ENCODE peak calls at places on chromosomes 12 and 14, in four cellular contexts. F, P, W and O are unnamed samples.

GRCh38 chr12:51122844-51123243 is 39.4 kb upstream of the CSRNP2 start:
- DNase-seq in F (no peak), P (no peak), W (no peak), O (no peak)

GRCh38 chr14:99287269-99287942 is 15.4 kb upstream of the BCL11B start:
- DNase-seq in P (no peak), F (peak), W (peak), O (no peak)

GRCh38 chr12:89884917-89885316 is 176.3 kb upstream of the ATP2B1 start:
- DNase-seq in W (no peak), P (no peak), F (no peak), O (no peak)

GRCh38 chr14:55077155-55077554 is 25.7 kb downstream of the MAPK1IP1L start:
- DNase-seq in W (no peak), P (no peak), F (no peak), O (no peak)

GRCh38 chr12:75908961-75909699 is 122.4 kb downstream of the PHLDA1 start:
- DNase-seq in P (no peak), F (no peak), W (no peak), O (no peak)

GRCh38 chr12:42744539-42745156 is 155.1 kb upstream of the PRICKLE1 start:
- DNase-seq in W (no peak), F (no peak), P (no peak), O (no peak)

GRCh38 chr12:12724421-12725085 is 7.4 kb downstream of the CDKN1B start:
- DNase-seq in P (no peak), W (no peak), F (no peak), O (no peak)

GRCh38 chr12:125983094-125983783 is 918.0 kb downstream of the AACS start:
- DNase-seq in P (peak), F (no peak), W (no peak), O (no peak)

GRCh38 chr14:72643317-72643801 is 250.5 kb downstream of the DPF3 start:
- DNase-seq in F (no peak), W (no peak), P (no peak), O (no peak)

GRCh38 chr12:101759396-101760047 is 20.3 kb upstream of the SYCP3 start:
- DNase-seq in P (peak), W (no peak), F (no peak), O (no peak)

GRCh38 chr12:27493260-27493935 is 30.6 kb upstream of the PPFIBP1 start:
- DNase-seq in W (no peak), P (no peak), F (no peak), O (no peak)

GRCh38 chr12:62714409-62715075 is 220.4 kb downstream of the PPM1H start:
- DNase-seq in F (no peak), W (no peak), P (no peak), O (no peak)

GRCh38 chr14:84442481-84442880 is 1087.5 kb upstream of the FLRT2 start:
- DNase-seq in P (no peak), W (no peak), F (no peak), O (no peak)

GRCh38 chr12:99558113-99558512 is 89.4 kb upstream of the GARIN6 start:
- DNase-seq in W (no peak), F (no peak), P (no peak), O (no peak)

GRCh38 chr14:100362311-100362927 is 39.3 kb downstream of the SLC25A47 start:
- DNase-seq in P (no peak), F (no peak), W (no peak), O (no peak)

GRCh38 chr12:25130741-25131188 is 64.2 kb downstream of the DNAI7 start:
- DNase-seq in W (no peak), F (no peak), P (peak), O (no peak)

GRCh38 chr14:104117341-104118005 is 20.9 kb upstream of the KIF26A start:
- DNase-seq in F (no peak), P (no peak), W (no peak), O (no peak)

GRCh38 chr12:54980341-54980740 is 4.2 kb downstream of the TESPA1 start:
- DNase-seq in W (no peak), F (no peak), P (peak), O (no peak)

GRCh38 chr12:123991402-123991951 is 18.5 kb downstream of the ZNF664 start:
- DNase-seq in F (no peak), P (no peak), W (no peak), O (no peak)

GRCh38 chr12:29024117-29024516 is 125.0 kb upstream of the FAR2 start:
- DNase-seq in P (no peak), W (no peak), F (no peak), O (no peak)

GRCh38 chr12:104751024-104751570 is 207.0 kb downstream of the SLC41A2 start:
- DNase-seq in P (no peak), W (no peak), F (no peak), O (no peak)

GRCh38 chr14:68182492-68182891 is 362.9 kb downstream of the RAD51B start:
- DNase-seq in F (no peak), P (no peak), W (peak), O (peak)

GRCh38 chr14:64693766-64694165 is 10.5 kb upstream of the PLEKHG3 start:
- DNase-seq in F (no peak), P (no peak), W (no peak), O (no peak)

GRCh38 chr12:114430306-114430705 is 24.4 kb upstream of the TBX5 start:
- DNase-seq in F (no peak), W (no peak), P (no peak), O (no peak)

GRCh38 chr12:52175411-52176350 is 16.1 kb downstream of the KRT80 start:
- DNase-seq in W (no peak), P (no peak), F (no peak), O (no peak)

GRCh38 chr12:81819991-81820633 is 61.0 kb upstream of the PPFIA2 start:
- DNase-seq in F (no peak), W (no peak), P (no peak), O (no peak)

GRCh38 chr12:117262749-117263148 is 72.5 kb upstream of the FBXO21 start:
- DNase-seq in P (no peak), F (no peak), W (no peak), O (no peak)

GRCh38 chr12:50006266-50006665 is 19.0 kb downstream of the RACGAP1 start:
- DNase-seq in P (no peak), F (no peak), W (no peak), O (no peak)

GRCh38 chr12:54998958-54999510 is 14.5 kb upstream of the TESPA1 start:
- DNase-seq in P (no peak), F (no peak), W (no peak), O (no peak)

GRCh38 chr14:104389326-104390220 is 190.0 kb upstream of the C14orf180 start:
- DNase-seq in W (no peak), P (no peak), F (no peak), O (no peak)

GRCh38 chr12:51217133-51217967 is 512 bp downstream of the POU6F1 start:
- DNase-seq in W (no peak), P (peak), F (peak), O (peak)

GRCh38 chr14:105760691-105761344 is 234.4 kb downstream of the TMEM121 start:
- DNase-seq in F (no peak), P (no peak), W (no peak), O (no peak)

GRCh38 chr14:99701260-99701659 is 17.2 kb downstream of the CYP46A1 start:
- DNase-seq in F (no peak), W (no peak), P (no peak), O (no peak)

GRCh38 chr12:54001283-54002187 is 1.6 kb downstream of the HOXC9 start:
- DNase-seq in W (no peak), F (no peak), P (no peak), O (no peak)

GRCh38 chr12:123032736-123033391 is 52.4 kb downstream of the ARL6IP4 start:
- DNase-seq in W (no peak), P (no peak), F (no peak), O (no peak)

GRCh38 chr12:21505888-21506287 is 4.3 kb downstream of the GOLT1B start:
- DNase-seq in P (no peak), F (no peak), W (no peak), O (no peak)

GRCh38 chr14:42469637-42470426 is 863.2 kb downstream of the LRFN5 start:
- DNase-seq in P (no peak), F (no peak), W (peak), O (no peak)

GRCh38 chr14:56886471-56887062 is 76.3 kb upstream of the OTX2 start:
- DNase-seq in W (no peak), F (no peak), P (no peak), O (no peak)
- TF ChIP-seq SPI1 in W (no peak), F (no peak), P (no peak), O (no peak)

DNA sequence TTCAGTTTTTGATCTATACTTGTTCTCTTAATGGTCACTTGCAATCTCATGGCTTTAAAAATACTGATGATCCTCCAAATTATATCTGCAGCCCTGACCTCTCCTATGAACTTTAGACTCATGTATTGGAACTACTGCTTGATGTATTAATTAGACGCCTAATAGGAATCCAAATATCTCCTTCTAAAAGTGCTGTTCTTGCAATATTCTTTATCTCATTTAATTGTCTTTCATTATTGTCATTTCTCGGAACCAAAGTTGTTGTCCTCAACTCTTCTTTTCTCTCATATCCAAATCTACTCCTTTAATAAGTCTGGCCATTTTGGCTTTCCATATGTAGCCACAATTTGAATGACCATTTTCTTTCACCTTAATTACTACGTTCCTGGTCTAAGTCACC is 907.6 kb upstream of the SEL1L start:
- DNase-seq in P (no peak), F (no peak), W (no peak), O (no peak)
- TF ChIP-seq POLR2AphosphoS5 in P (no peak), F (no peak), W (no peak), O (no peak)

DNA sequence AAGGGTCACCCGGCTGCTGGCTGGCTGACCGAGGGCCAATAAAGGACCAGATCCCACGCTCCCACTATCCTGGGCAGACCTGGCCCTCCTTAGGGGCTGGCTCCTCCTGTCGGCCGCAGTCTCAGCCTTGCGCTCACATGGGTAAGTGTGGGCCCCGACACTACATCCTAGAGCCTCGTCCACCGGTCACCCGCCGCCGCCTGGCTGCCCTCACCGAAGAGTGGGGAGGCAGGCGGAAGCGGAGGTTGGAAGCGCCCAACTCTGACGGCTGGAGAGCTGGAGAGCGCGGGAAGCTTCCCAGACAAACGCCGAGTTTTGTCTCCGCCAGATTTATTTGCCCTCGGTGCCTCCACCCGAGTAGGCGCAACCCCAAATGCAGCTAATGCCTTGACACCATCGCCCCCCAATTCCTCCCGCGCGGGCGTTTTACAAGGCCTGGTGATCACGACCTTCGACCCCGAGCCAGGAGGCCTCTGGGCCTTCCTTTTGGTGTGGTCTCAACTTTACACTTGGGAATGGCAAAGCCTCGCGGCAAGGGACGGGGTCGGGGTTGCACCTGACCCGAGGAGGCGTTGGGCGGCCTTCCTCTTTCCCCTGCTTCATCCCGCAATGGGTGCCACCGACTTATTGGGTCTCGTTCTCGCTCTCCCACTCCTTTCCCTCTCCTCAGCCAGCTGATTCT is 78.5 kb upstream of the ANO4 start:
- DNase-seq in F (no peak), P (no peak), W (no peak), O (no peak)
- TF ChIP-seq SPI1 in F (no peak), P (no peak), W (no peak), O (no peak)

GRCh38 chr12:121420109-121420508 is 20.2 kb downstream of the RNF34 start:
- DNase-seq in P (no peak), F (no peak), W (no peak), O (no peak)

GRCh38 chr12:121427556-121428055 is 27.7 kb downstream of the RNF34 start:
- DNase-seq in W (no peak), P (no peak), F (peak), O (no peak)

GRCh38 chr12:121424632-121424992 is 24.7 kb downstream of the RNF34 start:
- DNase-seq in W (no peak), P (no peak), F (no peak), O (no peak)

GRCh38 chr12:121423253-121423652 is 23.3 kb downstream of the RNF34 start:
- DNase-seq in P (no peak), F (no peak), W (no peak), O (no peak)

DNA sequence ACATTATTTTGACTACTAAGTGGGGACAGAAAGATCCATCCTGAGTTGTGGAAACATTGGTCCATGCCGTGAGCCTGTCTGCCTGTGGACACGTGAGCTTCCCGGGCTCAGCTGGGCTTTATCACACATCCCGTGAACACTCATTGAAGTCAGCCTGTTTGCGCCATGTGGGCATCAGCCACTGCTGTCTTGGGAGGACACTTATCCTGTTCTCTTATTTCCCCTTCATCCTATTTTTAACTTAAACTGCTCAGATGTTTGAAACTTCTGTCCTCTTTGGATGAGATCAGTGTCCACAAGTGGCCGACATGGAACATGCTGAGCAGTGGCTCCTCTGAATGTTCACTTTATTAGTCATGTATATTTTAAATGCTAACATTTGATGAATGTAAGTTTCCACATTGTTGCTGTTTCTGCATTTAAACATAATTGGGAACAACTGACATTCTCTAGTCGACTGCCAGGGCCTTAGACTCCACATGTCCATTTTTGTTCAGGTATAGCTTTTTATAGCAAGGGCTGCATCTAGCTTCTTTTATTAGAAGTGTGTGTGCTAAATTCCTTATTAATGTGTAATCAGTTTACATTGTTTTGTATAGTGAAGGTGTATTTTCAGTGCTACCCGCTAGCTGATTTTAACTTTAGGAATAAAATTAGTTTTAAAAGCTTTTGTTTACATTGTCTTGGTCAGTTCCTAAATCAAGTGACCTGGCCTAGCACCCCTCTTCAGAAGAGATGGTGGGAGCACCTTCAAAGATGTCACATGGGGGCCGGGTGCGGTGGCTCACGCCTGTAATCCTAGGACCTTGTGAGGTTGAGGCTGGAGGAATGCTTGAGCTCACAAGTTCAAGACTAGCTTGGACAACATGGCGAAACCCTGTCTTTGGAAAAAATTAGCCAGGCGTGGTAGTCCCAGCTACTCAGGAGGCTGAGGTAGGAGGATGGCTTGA is 24.0 kb downstream of the RNF34 start:
- DNase-seq in W (no peak), F (no peak), P (no peak), O (no peak)
- TF ChIP-seq POLR2AphosphoS5 in W (no peak), F (no peak), P (no peak), O (no peak)

DNA sequence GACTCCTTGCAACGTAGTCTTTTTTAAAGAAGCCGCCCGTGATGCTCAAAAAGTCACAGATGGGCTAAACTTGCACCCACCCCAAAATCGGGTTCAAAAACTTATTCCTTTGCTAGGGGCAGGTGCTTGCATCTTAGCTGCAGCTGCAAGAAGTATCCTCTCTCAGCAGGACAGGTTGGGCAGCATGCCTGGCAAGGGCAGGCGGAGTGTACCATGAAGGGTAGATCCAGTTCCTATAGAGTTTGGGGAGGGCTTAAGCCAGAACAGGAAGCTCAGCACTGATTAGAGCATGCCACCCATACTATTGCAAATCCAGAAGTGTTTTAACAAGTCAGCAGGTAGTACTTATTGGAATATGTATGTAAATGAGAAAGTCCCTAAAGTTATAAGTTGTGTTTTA is 48.7 kb downstream of the CPM start:
- DNase-seq in W (no peak), F (no peak), P (no peak), O (no peak)
- TF ChIP-seq SPI1 in W (no peak), F (no peak), P (no peak), O (no peak)

DNA sequence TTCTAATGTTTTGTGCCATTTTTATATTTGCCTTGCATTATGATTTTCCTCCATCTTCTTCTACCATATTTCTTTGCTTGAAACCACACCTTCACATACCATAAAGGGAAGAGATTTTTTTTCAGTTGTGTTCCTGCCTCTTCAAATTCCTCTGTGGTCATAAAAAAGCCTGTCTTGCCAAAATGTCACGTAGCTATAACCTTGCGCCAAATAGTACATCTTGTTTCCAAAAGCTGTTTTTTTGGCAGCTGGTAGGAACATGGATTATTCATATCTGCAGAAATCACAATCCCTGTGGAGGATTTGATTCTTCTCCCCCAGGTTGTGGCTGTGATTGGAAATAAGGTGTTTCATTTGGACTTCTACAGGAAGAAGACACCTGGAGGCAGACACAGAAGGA is 133.6 kb upstream of the SLC35F4 start:
- DNase-seq in F (no peak), W (no peak), P (no peak), O (no peak)
- TF ChIP-seq POLR2AphosphoS5 in F (no peak), W (no peak), P (no peak), O (no peak)

DNA sequence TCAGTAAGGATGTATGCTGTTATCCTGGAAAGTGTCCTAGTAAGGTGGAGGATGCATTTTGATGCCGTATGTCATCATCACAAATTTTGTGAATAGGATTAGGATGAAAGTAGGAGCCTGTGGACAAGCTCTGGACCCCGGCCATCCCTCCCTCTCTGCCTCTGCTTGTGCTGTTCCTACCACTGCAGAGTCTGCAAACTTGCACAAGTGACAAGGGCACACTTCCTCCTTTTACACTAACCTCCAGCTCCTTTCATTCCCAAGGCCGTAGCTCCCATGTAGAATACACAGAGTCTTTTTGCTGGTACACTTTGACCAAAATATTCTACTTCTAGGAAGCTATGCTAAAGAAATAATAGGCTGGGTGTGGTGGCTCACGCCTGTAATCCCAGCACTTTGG is 13.3 kb upstream of the TMCC3 start:
- DNase-seq in F (no peak), P (no peak), W (no peak), O (no peak)
- TF ChIP-seq SPI1 in F (peak), P (no peak), W (peak), O (peak)